ENCODE peak calls at places on chromosomes 11 and 22, in nine cellular contexts. One of them, this sample, is unnamed.

GRCh38 chr11:67356867-67357561 is 3.7 kb upstream of the POLD4 start:
- DNase-seq in heart left ventricle: peak
- DNase-seq in foreskin fibroblast: peak
- DNase-seq in astrocyte of the cerebellum: peak
- DNase-seq in tibial artery: peak
- DNase-seq in body of pancreas: peak
- DNase-seq in fibroblast of lung: peak
- DNase-seq in pancreas: peak
- DNase-seq in Peyer's patch: peak
- DNase-seq in this sample: no peak

GRCh38 chr11:7527029-7527428 is 13.2 kb downstream of the PPFIBP2 start:
- DNase-seq in heart left ventricle: no peak
- DNase-seq in foreskin fibroblast: no peak
- DNase-seq in astrocyte of the cerebellum: no peak
- DNase-seq in tibial artery: no peak
- DNase-seq in body of pancreas: no peak
- DNase-seq in fibroblast of lung: no peak
- DNase-seq in pancreas: no peak
- DNase-seq in Peyer's patch: no peak
- DNase-seq in this sample: no peak

GRCh38 chr22:23267225-23268043 is 87.1 kb downstream of the BCR start:
- DNase-seq in heart left ventricle: no peak
- DNase-seq in foreskin fibroblast: no peak
- DNase-seq in astrocyte of the cerebellum: no peak
- DNase-seq in tibial artery: no peak
- DNase-seq in body of pancreas: no peak
- DNase-seq in fibroblast of lung: no peak
- DNase-seq in pancreas: no peak
- DNase-seq in Peyer's patch: no peak
- DNase-seq in this sample: no peak

GRCh38 chr11:82059505-82059904 is 674.2 kb downstream of the FAM181B start:
- DNase-seq in heart left ventricle: no peak
- DNase-seq in foreskin fibroblast: no peak
- DNase-seq in astrocyte of the cerebellum: no peak
- DNase-seq in tibial artery: no peak
- DNase-seq in body of pancreas: no peak
- DNase-seq in fibroblast of lung: no peak
- DNase-seq in pancreas: no peak
- DNase-seq in Peyer's patch: no peak
- DNase-seq in this sample: no peak

GRCh38 chr11:90135016-90135415 is 553 bp downstream of the NAALAD2 start:
- DNase-seq in heart left ventricle: no peak
- DNase-seq in foreskin fibroblast: no peak
- DNase-seq in astrocyte of the cerebellum: no peak
- DNase-seq in tibial artery: no peak
- DNase-seq in body of pancreas: no peak
- DNase-seq in fibroblast of lung: no peak
- DNase-seq in pancreas: no peak
- DNase-seq in Peyer's patch: no peak
- DNase-seq in this sample: no peak

GRCh38 chr11:73228268-73229134 is 10.4 kb downstream of the P2RY2 start:
- DNase-seq in heart left ventricle: no peak
- DNase-seq in foreskin fibroblast: no peak
- DNase-seq in astrocyte of the cerebellum: no peak
- DNase-seq in tibial artery: no peak
- DNase-seq in body of pancreas: no peak
- DNase-seq in fibroblast of lung: no peak
- DNase-seq in pancreas: no peak
- DNase-seq in Peyer's patch: peak
- DNase-seq in this sample: no peak

GRCh38 chr22:19806213-19807160 is 45.9 kb downstream of the TBX1 start:
- DNase-seq in heart left ventricle: no peak
- DNase-seq in foreskin fibroblast: no peak
- DNase-seq in astrocyte of the cerebellum: no peak
- DNase-seq in tibial artery: no peak
- DNase-seq in body of pancreas: no peak
- DNase-seq in fibroblast of lung: peak
- DNase-seq in pancreas: no peak
- DNase-seq in Peyer's patch: peak
- DNase-seq in this sample: peak

GRCh38 chr11:35347921-35348331 is 71.4 kb downstream of the SLC1A2 start:
- DNase-seq in heart left ventricle: no peak
- DNase-seq in foreskin fibroblast: peak
- DNase-seq in astrocyte of the cerebellum: peak
- DNase-seq in tibial artery: peak
- DNase-seq in body of pancreas: no peak
- DNase-seq in fibroblast of lung: peak
- DNase-seq in pancreas: no peak
- DNase-seq in Peyer's patch: no peak
- DNase-seq in this sample: no peak

GRCh38 chr11:87421422-87421821 is 383.7 kb downstream of the TMEM135 start:
- DNase-seq in heart left ventricle: peak
- DNase-seq in foreskin fibroblast: peak
- DNase-seq in astrocyte of the cerebellum: peak
- DNase-seq in tibial artery: peak
- DNase-seq in body of pancreas: peak
- DNase-seq in fibroblast of lung: peak
- DNase-seq in pancreas: peak
- DNase-seq in Peyer's patch: no peak
- DNase-seq in this sample: peak

GRCh38 chr11:60918941-60919275 is 5.0 kb downstream of the TMEM109 start:
- DNase-seq in heart left ventricle: no peak
- DNase-seq in foreskin fibroblast: no peak
- DNase-seq in astrocyte of the cerebellum: no peak
- DNase-seq in tibial artery: no peak
- DNase-seq in body of pancreas: no peak
- DNase-seq in fibroblast of lung: peak
- DNase-seq in pancreas: no peak
- DNase-seq in Peyer's patch: no peak
- DNase-seq in this sample: peak

GRCh38 chr11:34395916-34396555 is 38.2 kb upstream of the ABTB2 start:
- DNase-seq in heart left ventricle: no peak
- DNase-seq in foreskin fibroblast: peak
- DNase-seq in astrocyte of the cerebellum: no peak
- DNase-seq in tibial artery: no peak
- DNase-seq in body of pancreas: no peak
- DNase-seq in fibroblast of lung: peak
- DNase-seq in pancreas: no peak
- DNase-seq in Peyer's patch: no peak
- DNase-seq in this sample: peak

GRCh38 chr11:5596611-5597201 is at the start of gene TRIM6:
- DNase-seq in heart left ventricle: peak
- DNase-seq in foreskin fibroblast: peak
- DNase-seq in astrocyte of the cerebellum: no peak
- DNase-seq in tibial artery: peak
- DNase-seq in body of pancreas: peak
- DNase-seq in fibroblast of lung: peak
- DNase-seq in pancreas: peak
- DNase-seq in Peyer's patch: peak
- DNase-seq in this sample: no peak

GRCh38 chr11:5603326-5603725 is 6.9 kb downstream of the TRIM6 start:
- DNase-seq in heart left ventricle: no peak
- DNase-seq in foreskin fibroblast: no peak
- DNase-seq in astrocyte of the cerebellum: no peak
- DNase-seq in tibial artery: no peak
- DNase-seq in body of pancreas: no peak
- DNase-seq in fibroblast of lung: no peak
- DNase-seq in pancreas: no peak
- DNase-seq in Peyer's patch: no peak
- DNase-seq in this sample: no peak

GRCh38 chr11:5604896-5605295 is 8.5 kb downstream of the TRIM6 start:
- DNase-seq in heart left ventricle: no peak
- DNase-seq in foreskin fibroblast: no peak
- DNase-seq in astrocyte of the cerebellum: no peak
- DNase-seq in tibial artery: no peak
- DNase-seq in body of pancreas: no peak
- DNase-seq in fibroblast of lung: peak
- DNase-seq in pancreas: no peak
- DNase-seq in Peyer's patch: no peak
- DNase-seq in this sample: no peak

GRCh38 chr11:5597953-5598352 is 1.5 kb downstream of the TRIM6 start:
- DNase-seq in heart left ventricle: no peak
- DNase-seq in foreskin fibroblast: no peak
- DNase-seq in astrocyte of the cerebellum: no peak
- DNase-seq in tibial artery: no peak
- DNase-seq in body of pancreas: no peak
- DNase-seq in fibroblast of lung: peak
- DNase-seq in pancreas: no peak
- DNase-seq in Peyer's patch: no peak
- DNase-seq in this sample: no peak

DNA sequence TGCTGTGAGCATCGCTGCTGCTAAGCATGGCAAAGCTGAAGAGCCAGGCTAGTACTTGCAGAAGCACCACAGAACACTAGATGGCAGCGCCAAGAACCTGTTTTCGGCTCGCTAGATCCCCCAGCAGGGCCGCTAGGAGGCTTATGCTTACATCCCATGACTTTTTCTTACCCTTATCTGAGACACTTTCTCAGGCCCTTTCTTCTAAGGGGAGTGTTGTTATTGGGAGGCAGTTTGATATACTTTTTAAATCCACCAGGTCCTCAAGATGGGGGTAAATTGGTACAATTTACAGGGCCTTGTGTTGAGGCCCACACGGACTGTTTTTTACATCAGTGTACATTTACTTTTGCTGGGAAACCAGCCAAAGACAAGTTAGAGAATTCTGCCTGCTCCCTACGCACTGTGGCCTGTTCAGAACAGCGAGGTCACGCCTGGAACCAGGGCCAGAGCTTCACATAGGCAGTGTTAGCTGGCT is 4.0 kb downstream of the TRIM6 start:
- DNase-seq in heart left ventricle: peak
- DNase-seq in foreskin fibroblast: peak
- DNase-seq in astrocyte of the cerebellum: peak
- DNase-seq in tibial artery: peak
- DNase-seq in body of pancreas: peak
- DNase-seq in fibroblast of lung: peak
- DNase-seq in pancreas: peak
- DNase-seq in Peyer's patch: peak
- DNase-seq in this sample: peak
- TF ChIP-seq CTCF in heart left ventricle: peak
- TF ChIP-seq CTCF in foreskin fibroblast: peak
- TF ChIP-seq CTCF in astrocyte of the cerebellum: peak
- TF ChIP-seq CTCF in tibial artery: peak
- TF ChIP-seq CTCF in body of pancreas: peak
- TF ChIP-seq CTCF in fibroblast of lung: peak
- TF ChIP-seq CTCF in pancreas: peak
- TF ChIP-seq CTCF in Peyer's patch: peak
- TF ChIP-seq CTCF in this sample: peak

GRCh38 chr22:30606455-30607299 is at the start of gene TCN2:
- DNase-seq in heart left ventricle: peak
- DNase-seq in foreskin fibroblast: peak
- DNase-seq in astrocyte of the cerebellum: peak
- DNase-seq in tibial artery: peak
- DNase-seq in body of pancreas: peak
- DNase-seq in fibroblast of lung: peak
- DNase-seq in pancreas: peak
- DNase-seq in Peyer's patch: peak
- DNase-seq in this sample: peak

GRCh38 chr22:30607939-30608338 is 965 bp downstream of the TCN2 start:
- DNase-seq in heart left ventricle: no peak
- DNase-seq in foreskin fibroblast: no peak
- DNase-seq in astrocyte of the cerebellum: no peak
- DNase-seq in tibial artery: no peak
- DNase-seq in body of pancreas: no peak
- DNase-seq in fibroblast of lung: no peak
- DNase-seq in pancreas: no peak
- DNase-seq in Peyer's patch: no peak
- DNase-seq in this sample: no peak

GRCh38 chr22:30609260-30610185 is 2.5 kb downstream of the TCN2 start:
- DNase-seq in heart left ventricle: peak
- DNase-seq in foreskin fibroblast: peak
- DNase-seq in astrocyte of the cerebellum: peak
- DNase-seq in tibial artery: peak
- DNase-seq in body of pancreas: no peak
- DNase-seq in fibroblast of lung: peak
- DNase-seq in pancreas: peak
- DNase-seq in Peyer's patch: peak
- DNase-seq in this sample: no peak

GRCh38 chr22:30605449-30606110 is 1.4 kb upstream of the TCN2 start:
- DNase-seq in heart left ventricle: peak
- DNase-seq in foreskin fibroblast: peak
- DNase-seq in astrocyte of the cerebellum: no peak
- DNase-seq in tibial artery: peak
- DNase-seq in body of pancreas: peak
- DNase-seq in fibroblast of lung: peak
- DNase-seq in pancreas: peak
- DNase-seq in Peyer's patch: peak
- DNase-seq in this sample: no peak

GRCh38 chr22:30607300-30607930 is 441 bp downstream of the TCN2 start:
- DNase-seq in heart left ventricle: no peak
- DNase-seq in foreskin fibroblast: no peak
- DNase-seq in astrocyte of the cerebellum: no peak
- DNase-seq in tibial artery: no peak
- DNase-seq in body of pancreas: no peak
- DNase-seq in fibroblast of lung: no peak
- DNase-seq in pancreas: no peak
- DNase-seq in Peyer's patch: no peak
- DNase-seq in this sample: no peak
- H3K4me3 ChIP-seq in heart left ventricle: peak
- H3K4me3 ChIP-seq in foreskin fibroblast: peak
- H3K4me3 ChIP-seq in astrocyte of the cerebellum: peak
- H3K4me3 ChIP-seq in tibial artery: peak
- H3K4me3 ChIP-seq in body of pancreas: no peak
- H3K4me3 ChIP-seq in fibroblast of lung: peak
- H3K4me3 ChIP-seq in pancreas: peak
- H3K4me3 ChIP-seq in Peyer's patch: peak
- H3K4me3 ChIP-seq in this sample: peak

DNA sequence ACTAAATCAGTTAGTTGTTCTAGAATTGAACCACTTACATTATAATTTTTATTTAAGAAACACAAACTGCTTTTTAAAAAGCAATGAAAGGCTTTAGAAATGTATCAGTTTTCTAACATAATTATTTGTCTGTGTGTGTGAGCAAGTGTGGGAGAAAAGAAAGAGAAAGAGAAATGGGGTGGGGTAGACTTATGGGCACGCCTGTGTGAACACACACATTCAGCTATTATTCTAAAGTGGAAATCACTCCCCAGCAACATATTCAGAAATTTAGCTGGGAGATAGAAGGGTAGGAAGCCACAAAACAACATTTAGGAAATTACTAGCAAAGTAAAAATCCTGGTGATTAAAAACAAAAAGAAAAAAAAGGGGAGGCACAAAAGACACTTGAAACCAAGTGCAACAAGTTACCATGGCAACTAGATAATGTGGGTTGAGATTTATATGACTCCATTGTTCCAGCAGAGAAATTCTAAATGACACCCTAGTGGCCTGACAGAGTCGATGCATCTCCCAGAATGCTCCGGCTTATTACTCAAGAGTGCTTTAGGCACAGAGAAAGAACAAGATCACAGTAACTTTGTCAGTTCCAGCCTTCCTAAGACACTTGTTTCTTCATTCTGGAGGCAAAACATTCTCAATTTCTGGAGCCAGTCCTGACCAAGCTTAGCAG is 444.6 kb downstream of the DLG2 start:
- DNase-seq in heart left ventricle: no peak
- DNase-seq in foreskin fibroblast: no peak
- DNase-seq in astrocyte of the cerebellum: peak
- DNase-seq in tibial artery: no peak
- DNase-seq in body of pancreas: no peak
- DNase-seq in fibroblast of lung: peak
- DNase-seq in pancreas: no peak
- DNase-seq in Peyer's patch: no peak
- DNase-seq in this sample: peak
- TF ChIP-seq CTCF in heart left ventricle: peak
- TF ChIP-seq CTCF in foreskin fibroblast: peak
- TF ChIP-seq CTCF in astrocyte of the cerebellum: peak
- TF ChIP-seq CTCF in tibial artery: no peak
- TF ChIP-seq CTCF in body of pancreas: peak
- TF ChIP-seq CTCF in fibroblast of lung: peak
- TF ChIP-seq CTCF in pancreas: no peak
- TF ChIP-seq CTCF in Peyer's patch: no peak
- TF ChIP-seq CTCF in this sample: peak

GRCh38 chr22:27174970-27175369 is 517.6 kb downstream of the MIAT start:
- DNase-seq in heart left ventricle: no peak
- DNase-seq in foreskin fibroblast: no peak
- DNase-seq in astrocyte of the cerebellum: no peak
- DNase-seq in tibial artery: no peak
- DNase-seq in body of pancreas: no peak
- DNase-seq in fibroblast of lung: no peak
- DNase-seq in pancreas: no peak
- DNase-seq in Peyer's patch: no peak
- DNase-seq in this sample: no peak
- H3K4me3 ChIP-seq in heart left ventricle: no peak
- H3K4me3 ChIP-seq in foreskin fibroblast: no peak
- H3K4me3 ChIP-seq in astrocyte of the cerebellum: no peak
- H3K4me3 ChIP-seq in tibial artery: no peak
- H3K4me3 ChIP-seq in body of pancreas: no peak
- H3K4me3 ChIP-seq in fibroblast of lung: no peak
- H3K4me3 ChIP-seq in pancreas: no peak
- H3K4me3 ChIP-seq in Peyer's patch: no peak
- H3K4me3 ChIP-seq in this sample: no peak

This sample was measured in retinal pigment epithelial cell.